ENCODE peak calls at places on chromosomes 2 and 18, in six cellular contexts. J, P, T, H, Y and D are unnamed samples.
A peak's percentile ranks its signal among the peaks of the same experiment; 100 is the strongest.

GRCh38 chr2:88003074-88003755 is 13.1 kb downstream of the RNU2-63P start:
- DNase-seq in J (no peak), P (no peak), T (no peak), H (no peak), Y (no peak), D (no peak)

GRCh38 chr2:127508621-127509034 is 17.7 kb downstream of the IWS1 start:
- DNase-seq in J (peak; percentile 39), P (peak; percentile 44), T (peak; percentile 60), H (peak; percentile 76), Y (peak; percentile 99), D (peak; percentile 100)

GRCh38 chr2:226837787-226838603 is 2.1 kb downstream of the RHBDD1 start:
- DNase-seq in J (no peak), P (no peak), T (no peak), H (no peak), Y (no peak), D (no peak)

GRCh38 chr18:8389391-8390340 is 219.6 kb upstream of the RAB12 start:
- DNase-seq in J (peak; percentile 56), P (peak; percentile 59), T (peak; percentile 85), H (peak; percentile 71), Y (peak; percentile 4), D (peak; percentile 71)

GRCh38 chr2:85704800-85705679 is 10.9 kb downstream of the GNLY start:
- DNase-seq in J (no peak), P (no peak), T (no peak), H (no peak), Y (no peak), D (no peak)

GRCh38 chr2:114753145-114753544 is 310.7 kb downstream of the DPP10 start:
- DNase-seq in J (no peak), P (no peak), T (no peak), H (no peak), Y (no peak), D (no peak)

GRCh38 chr2:231682546-231683291 is 25.6 kb upstream of the PTMA start:
- DNase-seq in J (no peak), P (no peak), T (no peak), H (no peak), Y (no peak), D (no peak)

GRCh38 chr2:68565858-68566257 is 77.5 kb upstream of the PROKR1 start:
- DNase-seq in J (no peak), P (peak; percentile 30), T (no peak), H (no peak), Y (peak; percentile 43), D (no peak)

GRCh38 chr2:150110548-150110947 is 376.9 kb downstream of the RND3 start:
- DNase-seq in J (no peak), P (no peak), T (peak; percentile 32), H (no peak), Y (no peak), D (no peak)

GRCh38 chr2:19810637-19811036 is 91.1 kb downstream of the TTC32 start:
- DNase-seq in J (no peak), P (no peak), T (no peak), H (peak; percentile 56), Y (no peak), D (peak; percentile 55)

GRCh38 chr2:150145312-150145711 is 342.2 kb downstream of the RND3 start:
- DNase-seq in J (no peak), P (no peak), T (no peak), H (no peak), Y (no peak), D (no peak)

GRCh38 chr2:165239230-165239629 is at the start of gene SCN2A:
- DNase-seq in J (no peak), P (peak; percentile 54), T (peak; percentile 71), H (no peak), Y (peak; percentile 25), D (peak; percentile 48)

GRCh38 chr18:54162431-54162830 is 62.0 kb downstream of the MBD2 start:
- DNase-seq in J (no peak), P (no peak), T (no peak), H (no peak), Y (peak; percentile 50), D (peak; percentile 87)

GRCh38 chr2:126656311-126657145 is 570 bp downstream of the GYPC start:
- DNase-seq in J (no peak), P (no peak), T (peak; percentile 18), H (peak; percentile 71), Y (peak; percentile 34), D (peak; percentile 58)

GRCh38 chr2:164430166-164430783 is 191.0 kb downstream of the GRB14 start:
- DNase-seq in J (no peak), P (peak; percentile 39), T (peak; percentile 61), H (no peak), Y (peak; percentile 25), D (peak; percentile 53)

GRCh38 chr2:241592126-241592845 is 33.7 kb downstream of the BOK start:
- DNase-seq in J (no peak), P (no peak), T (no peak), H (no peak), Y (no peak), D (no peak)

GRCh38 chr2:238059505-238059904 is 1.3 kb upstream of the SCLY start:
- DNase-seq in J (no peak), P (no peak), T (no peak), H (no peak), Y (no peak), D (no peak)

GRCh38 chr2:239393401-239393940 is 7.3 kb downstream of the HDAC4 start:
- DNase-seq in J (no peak), P (no peak), T (no peak), H (peak; percentile 88), Y (no peak), D (peak; percentile 43)

GRCh38 chr2:11699686-11700670 is 30.0 kb upstream of the NTSR2 start:
- DNase-seq in J (no peak), P (no peak), T (no peak), H (peak; percentile 18), Y (no peak), D (no peak)

GRCh38 chr2:126657146-126657635 is 1.2 kb downstream of the GYPC start:
- DNase-seq in J (no peak), P (no peak), T (peak; percentile 87), H (peak; percentile 79), Y (peak; percentile 80), D (peak; percentile 92)

GRCh38 chr2:150478206-150478974 is 9.1 kb downstream of the RND3 start:
- DNase-seq in J (no peak), P (no peak), T (no peak), H (no peak), Y (no peak), D (peak; percentile 70)

GRCh38 chr2:63058742-63059433 is 8.3 kb downstream of the OTX1 start:
- DNase-seq in J (no peak), P (no peak), T (no peak), H (no peak), Y (no peak), D (no peak)

GRCh38 chr2:72291059-72291458 is 143.4 kb upstream of the CYP26B1 start:
- DNase-seq in J (no peak), P (no peak), T (no peak), H (no peak), Y (no peak), D (no peak)

GRCh38 chr2:144430722-144431163 is 89.2 kb downstream of the ZEB2 start:
- DNase-seq in J (no peak), P (no peak), T (no peak), H (no peak), Y (no peak), D (peak; percentile 83)

GRCh38 chr2:42147641-42148274 is 21.4 kb upstream of the EML4 start:
- DNase-seq in J (no peak), P (peak; percentile 44), T (no peak), H (no peak), Y (no peak), D (peak; percentile 89)

GRCh38 chr2:22076512-22076911 is 952.7 kb downstream of the TDRD15 start:
- DNase-seq in J (no peak), P (no peak), T (no peak), H (no peak), Y (no peak), D (no peak)

GRCh38 chr2:120233292-120233691 is 10.1 kb upstream of the TMEM185B start:
- DNase-seq in J (no peak), P (no peak), T (no peak), H (no peak), Y (no peak), D (no peak)

GRCh38 chr2:223169830-223170605 is 118.0 kb downstream of the KCNE4 start:
- DNase-seq in J (no peak), P (no peak), T (no peak), H (no peak), Y (no peak), D (no peak)

GRCh38 chr2:55887906-55888625 is 35.5 kb downstream of the EFEMP1 start:
- DNase-seq in J (no peak), P (no peak), T (peak; percentile 25), H (no peak), Y (peak; percentile 56), D (peak; percentile 65)

GRCh38 chr18:37261246-37261927 is 304.2 kb downstream of the CELF4 start:
- DNase-seq in J (no peak), P (no peak), T (no peak), H (peak; percentile 20), Y (no peak), D (no peak)

GRCh38 chr2:221568299-221568698 is 3.8 kb downstream of the EPHA4 start:
- DNase-seq in J (no peak), P (no peak), T (no peak), H (no peak), Y (no peak), D (no peak)

GRCh38 chr18:12770469-12771219 is 67.8 kb downstream of the PSMG2 start:
- DNase-seq in J (no peak), P (no peak), T (no peak), H (no peak), Y (no peak), D (no peak)

GRCh38 chr2:231132126-231132525 is 7.3 kb upstream of the HTR2B start:
- DNase-seq in J (no peak), P (no peak), T (no peak), H (no peak), Y (peak; percentile 36), D (peak; percentile 48)

GRCh38 chr2:164182116-164182637 is 439.1 kb downstream of the GRB14 start:
- DNase-seq in J (no peak), P (no peak), T (no peak), H (no peak), Y (no peak), D (no peak)

GRCh38 chr2:151619337-151619989 is 114.8 kb downstream of the NEB start:
- DNase-seq in J (no peak), P (peak; percentile 59), T (peak; percentile 84), H (no peak), Y (no peak), D (no peak)